ENCODE peak calls at places on chromosomes 2 and 18, in eight cellular contexts. One of them, this sample, is unnamed.

GRCh38 chr2:45688479-45689298 is 37.2 kb downstream of the PRKCE start:
- DNase-seq in brain pericyte: no peak
- DNase-seq in COR-L47: no peak
- DNase-seq in kidney tubule cell: no peak
- DNase-seq in H54: no peak
- DNase-seq in NCI-H1436 treated with DMSO at 0.1 percent for 48 hours: no peak
- DNase-seq in AG04450: no peak
- DNase-seq in heart right ventricle: no peak
- DNase-seq in this sample: no peak

GRCh38 chr2:170929686-170930050 is 615 bp downstream of the GORASP2 start:
- DNase-seq in brain pericyte: no peak
- DNase-seq in COR-L47: peak; percentile 16
- DNase-seq in kidney tubule cell: peak; percentile 63
- DNase-seq in H54: peak; percentile 27
- DNase-seq in NCI-H1436 treated with DMSO at 0.1 percent for 48 hours: no peak
- DNase-seq in AG04450: no peak
- DNase-seq in heart right ventricle: peak; percentile 36
- DNase-seq in this sample: peak; percentile 56

GRCh38 chr18:21069468-21069867 is 42.1 kb downstream of the ROCK1 start:
- DNase-seq in brain pericyte: no peak
- DNase-seq in COR-L47: no peak
- DNase-seq in kidney tubule cell: no peak
- DNase-seq in H54: no peak
- DNase-seq in NCI-H1436 treated with DMSO at 0.1 percent for 48 hours: no peak
- DNase-seq in AG04450: no peak
- DNase-seq in heart right ventricle: no peak
- DNase-seq in this sample: no peak

GRCh38 chr2:46164581-46165301 is 132.5 kb upstream of the EPAS1 start:
- DNase-seq in brain pericyte: no peak
- DNase-seq in COR-L47: no peak
- DNase-seq in kidney tubule cell: peak; percentile 80
- DNase-seq in H54: peak; percentile 81
- DNase-seq in NCI-H1436 treated with DMSO at 0.1 percent for 48 hours: no peak
- DNase-seq in AG04450: peak; percentile 86
- DNase-seq in heart right ventricle: peak; percentile 62
- DNase-seq in this sample: no peak

GRCh38 chr2:186099772-186100171 is 361.2 kb downstream of the FSIP2 start:
- DNase-seq in brain pericyte: no peak
- DNase-seq in COR-L47: no peak
- DNase-seq in kidney tubule cell: peak; percentile 27
- DNase-seq in H54: no peak
- DNase-seq in NCI-H1436 treated with DMSO at 0.1 percent for 48 hours: no peak
- DNase-seq in AG04450: no peak
- DNase-seq in heart right ventricle: no peak
- DNase-seq in this sample: no peak

GRCh38 chr18:80247403-80247916 is at the start of gene PARD6G:
- DNase-seq in brain pericyte: no peak
- DNase-seq in COR-L47: peak; percentile 91
- DNase-seq in kidney tubule cell: peak; percentile 61
- DNase-seq in H54: peak; percentile 47
- DNase-seq in NCI-H1436 treated with DMSO at 0.1 percent for 48 hours: no peak
- DNase-seq in AG04450: peak; percentile 20
- DNase-seq in heart right ventricle: peak; percentile 87
- DNase-seq in this sample: peak; percentile 90

GRCh38 chr2:174729797-174730529 is 34.3 kb downstream of the CHRNA1 start:
- DNase-seq in brain pericyte: no peak
- DNase-seq in COR-L47: no peak
- DNase-seq in kidney tubule cell: peak; percentile 35
- DNase-seq in H54: no peak
- DNase-seq in NCI-H1436 treated with DMSO at 0.1 percent for 48 hours: no peak
- DNase-seq in AG04450: no peak
- DNase-seq in heart right ventricle: no peak
- DNase-seq in this sample: peak; percentile 40

GRCh38 chr2:88099798-88100488 is 27.9 kb downstream of the FABP1 start:
- DNase-seq in brain pericyte: no peak
- DNase-seq in COR-L47: no peak
- DNase-seq in kidney tubule cell: peak; percentile 60
- DNase-seq in H54: peak; percentile 17
- DNase-seq in NCI-H1436 treated with DMSO at 0.1 percent for 48 hours: no peak
- DNase-seq in AG04450: no peak
- DNase-seq in heart right ventricle: no peak
- DNase-seq in this sample: no peak

GRCh38 chr2:26846881-26847662 is 860 bp upstream of the DPYSL5 start:
- DNase-seq in brain pericyte: no peak
- DNase-seq in COR-L47: peak; percentile 32
- DNase-seq in kidney tubule cell: no peak
- DNase-seq in H54: no peak
- DNase-seq in NCI-H1436 treated with DMSO at 0.1 percent for 48 hours: no peak
- DNase-seq in AG04450: no peak
- DNase-seq in heart right ventricle: peak; percentile 11
- DNase-seq in this sample: peak; percentile 46

GRCh38 chr2:122531803-122532344 is 776.4 kb downstream of the TSN start:
- DNase-seq in brain pericyte: no peak
- DNase-seq in COR-L47: no peak
- DNase-seq in kidney tubule cell: no peak
- DNase-seq in H54: no peak
- DNase-seq in NCI-H1436 treated with DMSO at 0.1 percent for 48 hours: no peak
- DNase-seq in AG04450: no peak
- DNase-seq in heart right ventricle: peak; percentile 10
- DNase-seq in this sample: peak; percentile 66

GRCh38 chr2:229888031-229888430 is 33.8 kb downstream of the TRIP12 start:
- DNase-seq in brain pericyte: no peak
- DNase-seq in COR-L47: no peak
- DNase-seq in kidney tubule cell: no peak
- DNase-seq in H54: no peak
- DNase-seq in NCI-H1436 treated with DMSO at 0.1 percent for 48 hours: no peak
- DNase-seq in AG04450: no peak
- DNase-seq in heart right ventricle: no peak
- DNase-seq in this sample: no peak

GRCh38 chr2:62641410-62641843 is 64.1 kb upstream of the EHBP1 start:
- DNase-seq in brain pericyte: no peak
- DNase-seq in COR-L47: no peak
- DNase-seq in kidney tubule cell: no peak
- DNase-seq in H54: no peak
- DNase-seq in NCI-H1436 treated with DMSO at 0.1 percent for 48 hours: no peak
- DNase-seq in AG04450: no peak
- DNase-seq in heart right ventricle: no peak
- DNase-seq in this sample: no peak

GRCh38 chr2:199778655-199779054 is 72.3 kb downstream of the FTCDNL1 start:
- DNase-seq in brain pericyte: no peak
- DNase-seq in COR-L47: no peak
- DNase-seq in kidney tubule cell: no peak
- DNase-seq in H54: no peak
- DNase-seq in NCI-H1436 treated with DMSO at 0.1 percent for 48 hours: no peak
- DNase-seq in AG04450: no peak
- DNase-seq in heart right ventricle: no peak
- DNase-seq in this sample: no peak

GRCh38 chr2:229196448-229196847 is 74.6 kb downstream of the PID1 start:
- DNase-seq in brain pericyte: no peak
- DNase-seq in COR-L47: no peak
- DNase-seq in kidney tubule cell: no peak
- DNase-seq in H54: no peak
- DNase-seq in NCI-H1436 treated with DMSO at 0.1 percent for 48 hours: no peak
- DNase-seq in AG04450: no peak
- DNase-seq in heart right ventricle: no peak
- DNase-seq in this sample: no peak

GRCh38 chr2:6452702-6453481 is 412.8 kb downstream of the CMPK2 start:
- DNase-seq in brain pericyte: no peak
- DNase-seq in COR-L47: no peak
- DNase-seq in kidney tubule cell: peak; percentile 31
- DNase-seq in H54: no peak
- DNase-seq in NCI-H1436 treated with DMSO at 0.1 percent for 48 hours: no peak
- DNase-seq in AG04450: no peak
- DNase-seq in heart right ventricle: no peak
- DNase-seq in this sample: no peak

GRCh38 chr2:47127862-47128543 is 27.1 kb downstream of the STPG4 start:
- DNase-seq in brain pericyte: no peak
- DNase-seq in COR-L47: no peak
- DNase-seq in kidney tubule cell: no peak
- DNase-seq in H54: no peak
- DNase-seq in NCI-H1436 treated with DMSO at 0.1 percent for 48 hours: no peak
- DNase-seq in AG04450: no peak
- DNase-seq in heart right ventricle: no peak
- DNase-seq in this sample: no peak

GRCh38 chr2:212364586-212364985 is 174.0 kb downstream of the ERBB4 start:
- DNase-seq in brain pericyte: no peak
- DNase-seq in COR-L47: no peak
- DNase-seq in kidney tubule cell: no peak
- DNase-seq in H54: no peak
- DNase-seq in NCI-H1436 treated with DMSO at 0.1 percent for 48 hours: no peak
- DNase-seq in AG04450: no peak
- DNase-seq in heart right ventricle: no peak
- DNase-seq in this sample: no peak

GRCh38 chr2:71389379-71390072 is 57.9 kb downstream of the ZNF638 start:
- DNase-seq in brain pericyte: no peak
- DNase-seq in COR-L47: no peak
- DNase-seq in kidney tubule cell: no peak
- DNase-seq in H54: no peak
- DNase-seq in NCI-H1436 treated with DMSO at 0.1 percent for 48 hours: no peak
- DNase-seq in AG04450: no peak
- DNase-seq in heart right ventricle: no peak
- DNase-seq in this sample: no peak

GRCh38 chr2:119029297-119029696 is 87.3 kb downstream of the MARCO start:
- DNase-seq in brain pericyte: no peak
- DNase-seq in COR-L47: no peak
- DNase-seq in kidney tubule cell: peak; percentile 51
- DNase-seq in H54: no peak
- DNase-seq in NCI-H1436 treated with DMSO at 0.1 percent for 48 hours: no peak
- DNase-seq in AG04450: no peak
- DNase-seq in heart right ventricle: no peak
- DNase-seq in this sample: no peak

GRCh38 chr2:214899751-214900150 is 90.3 kb upstream of the BARD1 start:
- DNase-seq in brain pericyte: no peak
- DNase-seq in COR-L47: peak; percentile 50
- DNase-seq in kidney tubule cell: no peak
- DNase-seq in H54: no peak
- DNase-seq in NCI-H1436 treated with DMSO at 0.1 percent for 48 hours: no peak
- DNase-seq in AG04450: no peak
- DNase-seq in heart right ventricle: no peak
- DNase-seq in this sample: no peak

GRCh38 chr2:37189452-37190153 is 1.1 kb upstream of the SULT6B1 start:
- DNase-seq in brain pericyte: peak; percentile 54
- DNase-seq in COR-L47: peak; percentile 8
- DNase-seq in kidney tubule cell: peak; percentile 87
- DNase-seq in H54: peak; percentile 74
- DNase-seq in NCI-H1436 treated with DMSO at 0.1 percent for 48 hours: no peak
- DNase-seq in AG04450: no peak
- DNase-seq in heart right ventricle: no peak
- DNase-seq in this sample: no peak

GRCh38 chr2:201452058-201452736 is 657 bp downstream of the STRADB start:
- DNase-seq in brain pericyte: no peak
- DNase-seq in COR-L47: no peak
- DNase-seq in kidney tubule cell: peak; percentile 42
- DNase-seq in H54: no peak
- DNase-seq in NCI-H1436 treated with DMSO at 0.1 percent for 48 hours: no peak
- DNase-seq in AG04450: no peak
- DNase-seq in heart right ventricle: no peak
- DNase-seq in this sample: no peak

GRCh38 chr2:45128580-45128997 is 119.3 kb upstream of the SIX2 start:
- DNase-seq in brain pericyte: peak; percentile 82
- DNase-seq in COR-L47: no peak
- DNase-seq in kidney tubule cell: peak; percentile 94
- DNase-seq in H54: peak; percentile 61
- DNase-seq in NCI-H1436 treated with DMSO at 0.1 percent for 48 hours: no peak
- DNase-seq in AG04450: peak; percentile 78
- DNase-seq in heart right ventricle: peak; percentile 20
- DNase-seq in this sample: no peak

GRCh38 chr2:233080836-233081229 is 20.7 kb downstream of the INPP5D start:
- DNase-seq in brain pericyte: no peak
- DNase-seq in COR-L47: no peak
- DNase-seq in kidney tubule cell: no peak
- DNase-seq in H54: no peak
- DNase-seq in NCI-H1436 treated with DMSO at 0.1 percent for 48 hours: no peak
- DNase-seq in AG04450: no peak
- DNase-seq in heart right ventricle: no peak
- DNase-seq in this sample: no peak

GRCh38 chr2:174465327-174465726 is 21.5 kb downstream of the GPR155 start:
- DNase-seq in brain pericyte: no peak
- DNase-seq in COR-L47: no peak
- DNase-seq in kidney tubule cell: no peak
- DNase-seq in H54: no peak
- DNase-seq in NCI-H1436 treated with DMSO at 0.1 percent for 48 hours: no peak
- DNase-seq in AG04450: no peak
- DNase-seq in heart right ventricle: no peak
- DNase-seq in this sample: peak; percentile 75

GRCh38 chr2:23789012-23789411 is 137.9 kb downstream of the ATAD2B start:
- DNase-seq in brain pericyte: no peak
- DNase-seq in COR-L47: no peak
- DNase-seq in kidney tubule cell: peak; percentile 62
- DNase-seq in H54: no peak
- DNase-seq in NCI-H1436 treated with DMSO at 0.1 percent for 48 hours: no peak
- DNase-seq in AG04450: no peak
- DNase-seq in heart right ventricle: no peak
- DNase-seq in this sample: no peak

GRCh38 chr2:99430614-99431258 is 59.1 kb downstream of the REV1 start:
- DNase-seq in brain pericyte: peak; percentile 13
- DNase-seq in COR-L47: no peak
- DNase-seq in kidney tubule cell: no peak
- DNase-seq in H54: no peak
- DNase-seq in NCI-H1436 treated with DMSO at 0.1 percent for 48 hours: no peak
- DNase-seq in AG04450: peak; percentile 84
- DNase-seq in heart right ventricle: no peak
- DNase-seq in this sample: no peak

GRCh38 chr2:138602166-138602460 is 100.5 kb downstream of the SPOPL start:
- DNase-seq in brain pericyte: no peak
- DNase-seq in COR-L47: peak; percentile 46
- DNase-seq in kidney tubule cell: peak; percentile 36
- DNase-seq in H54: no peak
- DNase-seq in NCI-H1436 treated with DMSO at 0.1 percent for 48 hours: no peak
- DNase-seq in AG04450: no peak
- DNase-seq in heart right ventricle: no peak
- DNase-seq in this sample: no peak

GRCh38 chr2:37871453-37872191 is 53.5 kb upstream of the RMDN2 start:
- DNase-seq in brain pericyte: no peak
- DNase-seq in COR-L47: no peak
- DNase-seq in kidney tubule cell: peak; percentile 95
- DNase-seq in H54: no peak
- DNase-seq in NCI-H1436 treated with DMSO at 0.1 percent for 48 hours: no peak
- DNase-seq in AG04450: no peak
- DNase-seq in heart right ventricle: no peak
- DNase-seq in this sample: no peak

GRCh38 chr2:226159875-226160479 is 639.6 kb downstream of the IRS1 start:
- DNase-seq in brain pericyte: no peak
- DNase-seq in COR-L47: no peak
- DNase-seq in kidney tubule cell: peak; percentile 28
- DNase-seq in H54: no peak
- DNase-seq in NCI-H1436 treated with DMSO at 0.1 percent for 48 hours: no peak
- DNase-seq in AG04450: no peak
- DNase-seq in heart right ventricle: no peak
- DNase-seq in this sample: no peak

GRCh38 chr2:58039170-58039611 is 7.4 kb upstream of the VRK2 start:
- DNase-seq in brain pericyte: no peak
- DNase-seq in COR-L47: no peak
- DNase-seq in kidney tubule cell: no peak
- DNase-seq in H54: no peak
- DNase-seq in NCI-H1436 treated with DMSO at 0.1 percent for 48 hours: no peak
- DNase-seq in AG04450: no peak
- DNase-seq in heart right ventricle: no peak
- DNase-seq in this sample: no peak

GRCh38 chr18:80109676-80110078 is 615 bp downstream of the ADNP2 start:
- DNase-seq in brain pericyte: no peak
- DNase-seq in COR-L47: peak; percentile 45
- DNase-seq in kidney tubule cell: peak; percentile 42
- DNase-seq in H54: peak; percentile 14
- DNase-seq in NCI-H1436 treated with DMSO at 0.1 percent for 48 hours: no peak
- DNase-seq in AG04450: no peak
- DNase-seq in heart right ventricle: peak; percentile 37
- DNase-seq in this sample: peak; percentile 77

GRCh38 chr2:9284521-9285297 is 78.1 kb downstream of the ASAP2 start:
- DNase-seq in brain pericyte: no peak
- DNase-seq in COR-L47: no peak
- DNase-seq in kidney tubule cell: no peak
- DNase-seq in H54: no peak
- DNase-seq in NCI-H1436 treated with DMSO at 0.1 percent for 48 hours: no peak
- DNase-seq in AG04450: no peak
- DNase-seq in heart right ventricle: no peak
- DNase-seq in this sample: no peak

GRCh38 chr2:203551653-203552250 is 16.7 kb upstream of the RAPH1 start:
- DNase-seq in brain pericyte: no peak
- DNase-seq in COR-L47: no peak
- DNase-seq in kidney tubule cell: no peak
- DNase-seq in H54: no peak
- DNase-seq in NCI-H1436 treated with DMSO at 0.1 percent for 48 hours: no peak
- DNase-seq in AG04450: no peak
- DNase-seq in heart right ventricle: no peak
- DNase-seq in this sample: no peak

This sample was measured in glutamatergic neuron.